ENCODE peak calls at places on chromosome 19, in eight cellular contexts. I is colonic mucosa, W is GM23248, V is adipocyte, G is HepG2, J is IMR-90, E is fibroblast of lung, Z is mammary epithelial cell. P is an unnamed sample.
A peak's percentile ranks its signal among the peaks of the same experiment; 100 is the strongest.

GRCh38 chr19:1525343-1525742 is 1.5 kb downstream of the PLK5 start:
- DNase-seq in I (no peak), W (no peak), V (no peak), G (no peak), J (no peak), E (no peak), Z (no peak), P (no peak)

GRCh38 chr19:14118165-14119051 is 846 bp upstream of the PRKACA start:
- DNase-seq in I (peak; percentile 61), W (peak; percentile 87), V (peak; percentile 80), G (peak; percentile 71), J (peak; percentile 75), E (peak; percentile 64), Z (peak; percentile 59), P (peak; percentile 81)

GRCh38 chr19:17671906-17672305 is 16.2 kb downstream of the UNC13A start:
- DNase-seq in I (no peak), W (peak; percentile 61), V (peak; percentile 37), G (peak; percentile 24), J (peak; percentile 37), E (peak; percentile 27), Z (peak; percentile 42), P (no peak)

GRCh38 chr19:10762656-10763055 is 44.8 kb downstream of the DNM2 start:
- DNase-seq in I (peak; percentile 88), W (no peak), V (no peak), G (no peak), J (no peak), E (no peak), Z (no peak), P (no peak)

GRCh38 chr19:40717325-40717879 is 490 bp downstream of the ITPKC start:
- DNase-seq in I (peak; percentile 49), W (no peak), V (no peak), G (no peak), J (no peak), E (peak; percentile 12), Z (no peak), P (no peak)

GRCh38 chr19:19280561-19280960 is 7.5 kb upstream of the TM6SF2 start:
- DNase-seq in I (no peak), W (peak; percentile 58), V (no peak), G (no peak), J (peak; percentile 5), E (peak; percentile 18), Z (no peak), P (no peak)

GRCh38 chr19:54439174-54439851 is 9.7 kb upstream of the LENG8 start:
- DNase-seq in I (no peak), W (peak; percentile 52), V (peak; percentile 34), G (peak; percentile 56), J (no peak), E (peak; percentile 34), Z (peak; percentile 46), P (no peak)

GRCh38 chr19:10835754-10836477 is at the start of gene TMED1:
- DNase-seq in I (peak; percentile 100), W (peak; percentile 100), V (peak; percentile 100), G (peak; percentile 98), J (peak; percentile 98), E (peak; percentile 98), Z (peak; percentile 99), P (peak; percentile 99)

GRCh38 chr19:50508850-50509190 is 2.2 kb downstream of the JOSD2 start:
- DNase-seq in I (no peak), W (no peak), V (no peak), G (no peak), J (no peak), E (no peak), Z (no peak), P (no peak)

GRCh38 chr19:43694553-43694952 is 21.3 kb upstream of the IRGC start:
- DNase-seq in I (no peak), W (no peak), V (no peak), G (no peak), J (no peak), E (no peak), Z (no peak), P (no peak)

GRCh38 chr19:29858000-29858596 is 46.3 kb downstream of the CCNE1 start:
- DNase-seq in I (peak; percentile 32), W (peak; percentile 28), V (no peak), G (no peak), J (no peak), E (no peak), Z (no peak), P (no peak)

GRCh38 chr19:49837009-49837310 is 14.0 kb upstream of the PTOV1 start:
- DNase-seq in I (no peak), W (no peak), V (no peak), G (no peak), J (no peak), E (no peak), Z (no peak), P (no peak)

GRCh38 chr19:12936582-12936981 is 1.8 kb upstream of the CALR start:
- DNase-seq in I (no peak), W (no peak), V (no peak), G (no peak), J (no peak), E (no peak), Z (no peak), P (no peak)

DNA sequence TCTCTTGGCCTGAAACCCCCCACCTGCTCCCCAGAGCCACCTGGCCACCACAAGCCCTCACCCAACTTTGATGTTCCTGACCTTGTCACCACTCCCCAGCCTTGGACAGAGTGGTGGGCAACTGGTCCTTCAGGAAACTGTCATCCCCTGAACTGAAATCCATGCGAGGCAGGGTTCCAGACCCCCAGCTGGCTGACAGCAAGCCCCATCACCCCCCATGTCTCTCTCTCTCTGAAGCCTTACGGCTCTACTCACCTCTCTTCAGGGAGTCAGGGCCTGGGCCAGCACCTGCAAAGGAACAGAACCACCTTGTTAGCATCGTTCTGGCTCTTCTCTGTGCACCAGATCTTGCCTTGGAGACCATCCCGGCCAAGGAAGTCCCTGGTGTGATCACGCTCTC is 2.6 kb downstream of the LRFN1 start:
- DNase-seq in I (no peak), W (no peak), V (no peak), G (no peak), J (no peak), E (no peak), Z (no peak), P (no peak)
- H3K9me3 ChIP-seq in I (no peaks in the 10 kb centered on the region), W (no peaks in the 10 kb centered on the region), V (no peaks in the 10 kb centered on the region), G (no peaks in the 10 kb centered on the region), J (no peaks in the 10 kb centered on the region), E (no peaks in the 10 kb centered on the region), Z (no peaks in the 10 kb centered on the region), P (no peaks in the 10 kb centered on the region)

GRCh38 chr19:48728882-48729645 is 9.5 kb upstream of the MAMSTR start:
- DNase-seq in I (no peak), W (no peak), V (no peak), G (no peak), J (no peak), E (no peak), Z (no peak), P (no peak)

GRCh38 chr19:48726573-48726972 is 7.0 kb upstream of the MAMSTR start:
- DNase-seq in I (no peak), W (no peak), V (no peak), G (no peak), J (no peak), E (no peak), Z (no peak), P (no peak)

GRCh38 chr19:48722196-48722708 is 2.7 kb upstream of the MAMSTR start:
- DNase-seq in I (no peak), W (no peak), V (no peak), G (no peak), J (no peak), E (no peak), Z (no peak), P (no peak)

GRCh38 chr19:48720613-48721296 is 1.2 kb upstream of the MAMSTR start:
- DNase-seq in I (peak; percentile 99), W (peak; percentile 100), V (peak; percentile 100), G (peak; percentile 98), J (peak; percentile 99), E (peak; percentile 99), Z (peak; percentile 98), P (peak; percentile 99)

DNA sequence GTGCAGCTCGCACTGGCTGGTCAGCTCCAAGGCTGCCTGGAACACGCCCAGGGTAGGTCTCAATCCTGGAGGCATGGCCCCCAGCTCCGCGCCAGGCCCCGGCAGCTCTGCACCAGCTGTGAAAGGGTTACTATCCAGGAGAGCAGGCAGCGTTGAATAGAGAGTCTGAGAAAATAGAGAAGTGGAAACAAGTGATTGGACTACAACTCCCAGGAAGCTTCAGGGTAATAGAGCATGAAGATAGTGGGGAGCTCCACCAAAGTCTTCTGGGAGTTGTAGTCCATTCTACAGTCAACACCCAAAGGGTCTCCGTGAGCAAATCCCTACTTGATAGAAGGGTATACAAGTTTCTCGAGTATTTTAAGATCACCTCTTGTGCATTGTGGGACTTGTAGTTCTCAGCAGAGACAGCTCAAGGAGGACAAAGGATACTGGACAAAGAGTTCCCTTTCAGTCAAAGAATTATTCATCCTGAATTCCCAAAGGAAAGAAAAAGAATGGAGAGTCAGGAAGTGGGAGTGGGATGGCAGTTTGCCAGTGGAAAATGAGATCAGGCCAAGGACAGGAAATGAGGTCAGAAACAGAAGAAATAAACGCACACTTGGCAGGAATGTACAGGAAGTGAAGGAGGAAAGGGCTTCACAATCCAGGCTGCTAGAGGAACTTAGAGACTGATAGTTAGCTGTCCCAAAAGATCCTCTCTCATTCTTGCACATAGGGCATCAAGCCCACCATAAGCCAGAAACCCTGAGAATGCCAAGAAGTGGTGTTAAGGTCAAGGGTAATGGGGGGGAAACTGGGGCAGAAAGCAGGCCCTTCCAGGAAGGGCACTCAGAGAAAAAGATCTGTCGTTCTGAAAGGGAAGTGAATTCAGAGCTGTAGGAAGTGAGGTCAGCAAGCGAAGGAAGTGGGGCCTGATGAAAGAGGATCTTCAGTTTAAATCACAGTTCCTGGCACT is 5.5 kb upstream of the MAMSTR start:
- DNase-seq in I (peak; percentile 66), W (peak; percentile 87), V (peak; percentile 65), G (no peak), J (peak; percentile 93), E (peak; percentile 81), Z (peak; percentile 71), P (no peak)
- H3K9ac ChIP-seq in I (no peak overlapping the region), W (no peak overlapping the region), V (no peak overlapping the region), G (no peak overlapping the region), J (peak overlapping the region; percentile 7), E (no peak overlapping the region), Z (no peak overlapping the region), P (no peak overlapping the region)

GRCh38 chr19:56994251-56995017 is 125.4 kb upstream of the USP29 start:
- DNase-seq in I (no peak), W (no peak), V (no peak), G (no peak), J (no peak), E (no peak), Z (no peak), P (no peak)

GRCh38 chr19:56993851-56994250 is 125.9 kb upstream of the USP29 start:
- DNase-seq in I (no peak), W (no peak), V (no peak), G (no peak), J (no peak), E (no peak), Z (no peak), P (no peak)

DNA sequence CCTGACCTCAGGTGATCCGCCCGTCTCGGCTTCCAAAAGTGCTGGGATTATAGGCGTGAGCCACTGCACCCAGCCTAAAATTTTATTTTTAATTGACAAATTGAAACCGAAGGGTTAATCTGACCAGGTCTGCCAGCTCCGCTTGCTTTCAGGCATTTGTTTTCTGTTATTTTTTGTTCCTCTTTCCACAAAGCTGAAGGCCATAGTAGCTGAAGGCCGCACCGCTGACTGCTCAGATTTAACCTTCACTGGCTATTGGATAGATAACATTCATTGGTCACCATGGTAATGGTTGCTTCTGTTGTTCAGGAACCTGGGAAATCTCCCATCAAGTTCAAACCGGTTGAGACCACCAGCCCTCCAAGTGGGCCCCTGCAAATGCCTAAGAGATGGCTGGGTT is 124.5 kb upstream of the USP29 start:
- DNase-seq in I (no peak), W (no peak), V (no peak), G (peak; percentile 58), J (no peak), E (no peak), Z (no peak), P (no peak)
- H3K9me3 ChIP-seq in I (no peaks in the 10 kb centered on the region), W (peaks cover 6% of the 10 kb centered on the region), V (no peaks in the 10 kb centered on the region), G (no peaks in the 10 kb centered on the region), J (peaks cover 38% of the 10 kb centered on the region), E (no peaks in the 10 kb centered on the region), Z (peaks cover 38% of the 10 kb centered on the region), P (peaks cover 16% of the 10 kb centered on the region)

GRCh38 chr19:3980353-3981251 is 4.7 kb downstream of the EEF2 start:
- DNase-seq in I (no peak), W (peak; percentile 19), V (peak; percentile 3), G (no peak), J (no peak), E (no peak), Z (no peak), P (no peak)
- H3K9ac ChIP-seq in I (no peak overlapping the region), W (no peak overlapping the region), V (no peak overlapping the region), G (no peak overlapping the region), J (no peak overlapping the region), E (no peak overlapping the region), Z (no peak overlapping the region), P (peak overlapping the region; percentile 54)